ENCODE peak calls at places on chromosomes 7 and 10, in five cellular contexts. F, S, A, P and N are unnamed samples.

GRCh38 chr7:35012155-35012554 is 25.1 kb downstream of the DPY19L1 start:
- DNase-seq in F (no peak), S (no peak), A (no peak), P (no peak), N (no peak)

GRCh38 chr10:5944389-5945202 is 32.7 kb downstream of the IL15RA start:
- DNase-seq in F (peak), S (peak), A (no peak), P (peak), N (no peak)

GRCh38 chr7:77455334-77455733 is 39.2 kb upstream of the GSAP start:
- DNase-seq in F (peak), S (peak), A (no peak), P (no peak), N (peak)

GRCh38 chr10:67803588-67804394 is 34.2 kb downstream of the DNAJC12 start:
- DNase-seq in F (no peak), S (peak), A (no peak), P (no peak), N (no peak)

GRCh38 chr10:97259119-97259518 is 33.3 kb downstream of the ARHGAP19 start:
- DNase-seq in F (no peak), S (no peak), A (no peak), P (no peak), N (no peak)

GRCh38 chr7:88092676-88092999 is 127.2 kb downstream of the SRI start:
- DNase-seq in F (no peak), S (no peak), A (peak), P (no peak), N (no peak)

GRCh38 chr7:83439021-83439420 is 209.9 kb downstream of the SEMA3E start:
- DNase-seq in F (no peak), S (no peak), A (no peak), P (no peak), N (no peak)

GRCh38 chr10:128047337-128047736 is 78.9 kb downstream of the MKI67 start:
- DNase-seq in F (peak), S (peak), A (no peak), P (peak), N (peak)

GRCh38 chr7:4878336-4879335 is 4.9 kb downstream of the RADIL start:
- DNase-seq in F (no peak), S (no peak), A (no peak), P (no peak), N (no peak)

GRCh38 chr7:135519233-135519688 is 9.4 kb upstream of the CNOT4 start:
- DNase-seq in F (no peak), S (no peak), A (no peak), P (no peak), N (no peak)

GRCh38 chr10:103053659-103054581 is 135.8 kb downstream of the CNNM2 start:
- DNase-seq in F (peak), S (peak), A (no peak), P (no peak), N (peak)

GRCh38 chr7:24192053-24192452 is 91.9 kb upstream of the NPY start:
- DNase-seq in F (no peak), S (peak), A (no peak), P (no peak), N (no peak)

GRCh38 chr10:28393956-28394568 is 91.2 kb upstream of the MPP7 start:
- DNase-seq in F (peak), S (peak), A (peak), P (peak), N (peak)

GRCh38 chr7:4694653-4695335 is 12.7 kb downstream of the FOXK1 start:
- DNase-seq in F (peak), S (peak), A (no peak), P (peak), N (peak)

GRCh38 chr7:17623546-17624185 is 316.6 kb downstream of the SNX13 start:
- DNase-seq in F (no peak), S (no peak), A (no peak), P (no peak), N (no peak)

GRCh38 chr10:108515821-108516220 is 1351.3 kb upstream of the SORCS1 start:
- DNase-seq in F (no peak), S (no peak), A (no peak), P (no peak), N (no peak)

GRCh38 chr10:124378817-124379510 is 39.8 kb downstream of the OAT start:
- DNase-seq in F (no peak), S (no peak), A (no peak), P (no peak), N (no peak)

GRCh38 chr10:122263971-122264370 is 7.1 kb upstream of the BTBD16 start:
- DNase-seq in F (no peak), S (peak), A (no peak), P (no peak), N (no peak)

GRCh38 chr7:1140481-1141104 is 19.4 kb downstream of the ZFAND2A start:
- DNase-seq in F (no peak), S (no peak), A (no peak), P (no peak), N (no peak)

GRCh38 chr10:69650589-69651261 is 20.7 kb downstream of the FAM241B start:
- DNase-seq in F (no peak), S (no peak), A (no peak), P (no peak), N (no peak)

GRCh38 chr10:61159253-61159652 is 215.3 kb upstream of the RHOBTB1 start:
- DNase-seq in F (no peak), S (peak), A (no peak), P (no peak), N (no peak)

GRCh38 chr7:50791363-50791762 is 8.7 kb upstream of the GRB10 start:
- DNase-seq in F (no peak), S (no peak), A (no peak), P (no peak), N (no peak)

GRCh38 chr7:32577421-32577820 is 82.1 kb downstream of the AVL9 start:
- DNase-seq in F (no peak), S (no peak), A (no peak), P (no peak), N (no peak)

GRCh38 chr7:89133819-89134218 is 338.3 kb upstream of the TEX47 start:
- DNase-seq in F (no peak), S (no peak), A (no peak), P (no peak), N (no peak)

GRCh38 chr10:122085423-122085911 is 96.5 kb downstream of the TACC2 start:
- DNase-seq in F (no peak), S (no peak), A (no peak), P (peak), N (no peak)

GRCh38 chr10:7231420-7232414 is 179.1 kb downstream of the SFMBT2 start:
- DNase-seq in F (no peak), S (peak), A (no peak), P (no peak), N (no peak)

GRCh38 chr7:85006754-85007153 is 180.1 kb downstream of the SEMA3D start:
- DNase-seq in F (no peak), S (no peak), A (no peak), P (no peak), N (no peak)

GRCh38 chr7:80313067-80313626 is 178.5 kb downstream of the GNAI1 start:
- DNase-seq in F (no peak), S (no peak), A (no peak), P (no peak), N (no peak)

GRCh38 chr10:88062385-88062784 is 199.0 kb downstream of the PTEN start:
- DNase-seq in F (no peak), S (no peak), A (no peak), P (no peak), N (no peak)

GRCh38 chr7:18426564-18427226 is 68.9 kb upstream of the HDAC9 start:
- DNase-seq in F (no peak), S (peak), A (no peak), P (no peak), N (no peak)

GRCh38 chr10:116272497-116273221 is at the start of gene GFRA1:
- DNase-seq in F (peak), S (no peak), A (no peak), P (no peak), N (no peak)